ENCODE peak calls at places on chromosomes 1 and 21, in eight cellular contexts. W is left lung; F is GM13976; D is cardiac muscle cell; S is activated CD8-positive, alpha-beta T cell treated with anti-CD3 and anti-CD28 coated beads for 36 hours; Y is GM10248; P is ovary; X is CD4-positive, alpha-beta T cell. A is an unnamed sample.

GRCh38 chr1:47326271-47326670 is 7.3 kb upstream of the CMPK1 start:
- DNase-seq in W (no peak), F (no peak), D (no peak), S (no peak), Y (no peak), P (no peak), X (no peak), A (no peak)

GRCh38 chr1:15167386-15167785 is 13.8 kb downstream of the TMEM51 start:
- DNase-seq in W (no peak), F (no peak), D (no peak), S (no peak), Y (no peak), P (no peak), X (no peak), A (no peak)

GRCh38 chr1:174021611-174022079 is 512 bp downstream of the RC3H1 start:
- DNase-seq in W (peak), F (peak), D (no peak), S (peak), Y (peak), P (peak), X (peak), A (peak)

GRCh38 chr1:212483154-212483505 is 50.4 kb downstream of the NENF start:
- DNase-seq in W (no peak), F (no peak), D (no peak), S (no peak), Y (no peak), P (no peak), X (no peak), A (no peak)

GRCh38 chr1:154468480-154469240 is 33.4 kb upstream of the TDRD10 start:
- DNase-seq in W (peak), F (no peak), D (no peak), S (no peak), Y (no peak), P (no peak), X (no peak), A (no peak)

GRCh38 chr1:32104127-32104526 is 3.7 kb upstream of the KPNA6 start:
- DNase-seq in W (no peak), F (no peak), D (no peak), S (no peak), Y (no peak), P (no peak), X (no peak), A (no peak)

GRCh38 chr21:15057290-15057689 is 7.5 kb downstream of the NRIP1 start:
- DNase-seq in W (no peak), F (no peak), D (peak), S (peak), Y (no peak), P (no peak), X (no peak), A (no peak)

GRCh38 chr1:56934400-56935080 is 31.3 kb downstream of the C8B start:
- DNase-seq in W (no peak), F (no peak), D (no peak), S (no peak), Y (no peak), P (no peak), X (no peak), A (no peak)

GRCh38 chr1:230303822-230304221 is 122.3 kb downstream of the PGBD5 start:
- DNase-seq in W (no peak), F (no peak), D (no peak), S (peak), Y (no peak), P (no peak), X (no peak), A (no peak)

GRCh38 chr21:45320261-45320990 is 32.7 kb upstream of the POFUT2 start:
- DNase-seq in W (peak), F (no peak), D (no peak), S (no peak), Y (no peak), P (peak), X (no peak), A (no peak)

GRCh38 chr1:206035027-206035426 is 11.3 kb upstream of the CTSE start:
- DNase-seq in W (peak), F (no peak), D (no peak), S (no peak), Y (no peak), P (no peak), X (no peak), A (no peak)

GRCh38 chr1:110471131-110471530 is 20.2 kb downstream of the PROK1 start:
- DNase-seq in W (no peak), F (no peak), D (no peak), S (no peak), Y (no peak), P (no peak), X (no peak), A (no peak)

GRCh38 chr1:39979654-39980053 is 24.7 kb downstream of the MFSD2A start:
- DNase-seq in W (no peak), F (no peak), D (no peak), S (no peak), Y (no peak), P (no peak), X (no peak), A (no peak)

GRCh38 chr1:226827458-226827857 is 43.0 kb upstream of the PSEN2 start:
- DNase-seq in W (peak), F (peak), D (peak), S (peak), Y (peak), P (peak), X (no peak), A (no peak)

GRCh38 chr21:45589686-45590245 is 47.5 kb upstream of the SLC19A1 start:
- DNase-seq in W (no peak), F (no peak), D (no peak), S (no peak), Y (no peak), P (no peak), X (no peak), A (no peak)

GRCh38 chr1:6028042-6028895 is 17.4 kb upstream of the KCNAB2 start:
- DNase-seq in W (peak), F (peak), D (no peak), S (peak), Y (peak), P (no peak), X (peak), A (no peak)

GRCh38 chr1:16224472-16224871 is 12.0 kb upstream of the ARHGEF19 start:
- DNase-seq in W (no peak), F (no peak), D (no peak), S (no peak), Y (no peak), P (no peak), X (no peak), A (no peak)

GRCh38 chr1:243598433-243598832 is 251.6 kb downstream of the AKT3 start:
- DNase-seq in W (no peak), F (no peak), D (no peak), S (peak), Y (peak), P (no peak), X (no peak), A (no peak)

GRCh38 chr1:30023300-30024022 is 699.9 kb downstream of the MATN1 start:
- DNase-seq in W (no peak), F (no peak), D (no peak), S (no peak), Y (no peak), P (no peak), X (no peak), A (no peak)

GRCh38 chr1:50417946-50418599 is 5.2 kb downstream of the DMRTA2 start:
- DNase-seq in W (no peak), F (peak), D (no peak), S (no peak), Y (no peak), P (no peak), X (no peak), A (no peak)

GRCh38 chr1:12173631-12174121 is 6.9 kb downstream of the TNFRSF1B start:
- DNase-seq in W (peak), F (peak), D (no peak), S (peak), Y (peak), P (no peak), X (peak), A (peak)

GRCh38 chr21:35217504-35218060 is 168.5 kb upstream of the RUNX1 start:
- DNase-seq in W (peak), F (no peak), D (no peak), S (peak), Y (no peak), P (no peak), X (no peak), A (no peak)

GRCh38 chr1:31796707-31797106 is 19.1 kb downstream of the SPOCD1 start:
- DNase-seq in W (no peak), F (no peak), D (no peak), S (no peak), Y (no peak), P (no peak), X (no peak), A (no peak)

GRCh38 chr1:198416276-198416675 is 124.2 kb downstream of the ATP6V1G3 start:
- DNase-seq in W (no peak), F (no peak), D (no peak), S (no peak), Y (no peak), P (no peak), X (no peak), A (no peak)

GRCh38 chr1:17176306-17177061 is 28.4 kb upstream of the PADI1 start:
- DNase-seq in W (no peak), F (peak), D (no peak), S (no peak), Y (no peak), P (no peak), X (no peak), A (no peak)

GRCh38 chr1:111222308-111223125 is 5.0 kb upstream of the CHI3L2 start:
- DNase-seq in W (peak), F (peak), D (peak), S (peak), Y (peak), P (peak), X (peak), A (peak)

GRCh38 chr1:192810253-192810880 is 1.5 kb downstream of the RGS2 start:
- DNase-seq in W (peak), F (no peak), D (no peak), S (no peak), Y (peak), P (no peak), X (no peak), A (peak)

GRCh38 chr1:9315411-9316079 is 22.9 kb downstream of the SPSB1 start:
- DNase-seq in W (no peak), F (peak), D (no peak), S (peak), Y (peak), P (peak), X (no peak), A (peak)

GRCh38 chr21:20882462-20883415 is 115.5 kb upstream of the NCAM2 start:
- DNase-seq in W (no peak), F (no peak), D (peak), S (peak), Y (no peak), P (no peak), X (no peak), A (no peak)

GRCh38 chr1:84069236-84069845 is 70.4 kb upstream of the TTLL7 start:
- DNase-seq in W (no peak), F (no peak), D (no peak), S (no peak), Y (no peak), P (no peak), X (no peak), A (no peak)

GRCh38 chr1:78275456-78275855 is 215.3 kb upstream of the PTGFR start:
- DNase-seq in W (no peak), F (no peak), D (no peak), S (no peak), Y (no peak), P (no peak), X (no peak), A (no peak)

GRCh38 chr1:117783586-117784396 is 145.6 kb downstream of the GDAP2 start:
- DNase-seq in W (no peak), F (no peak), D (no peak), S (no peak), Y (no peak), P (no peak), X (no peak), A (no peak)

GRCh38 chr1:55446351-55446750 is 231.2 kb upstream of the USP24 start:
- DNase-seq in W (no peak), F (no peak), D (no peak), S (no peak), Y (no peak), P (no peak), X (no peak), A (no peak)

GRCh38 chr21:15063081-15063820 is 1.5 kb downstream of the NRIP1 start:
- DNase-seq in W (no peak), F (no peak), D (peak), S (peak), Y (no peak), P (no peak), X (no peak), A (peak)

GRCh38 chr1:42529724-42530161 is 66.7 kb downstream of the CCDC30 start:
- DNase-seq in W (no peak), F (no peak), D (no peak), S (peak), Y (no peak), P (no peak), X (no peak), A (no peak)

GRCh38 chr1:55980574-55980973 is 598.8 kb downstream of the PLPP3 start:
- DNase-seq in W (no peak), F (no peak), D (no peak), S (no peak), Y (no peak), P (no peak), X (no peak), A (no peak)

GRCh38 chr1:234889643-234890042 is 239.0 kb downstream of the TOMM20 start:
- DNase-seq in W (no peak), F (no peak), D (no peak), S (no peak), Y (no peak), P (no peak), X (no peak), A (no peak)

GRCh38 chr1:114009042-114009392 is 29.7 kb downstream of the OLFML3 start:
- DNase-seq in W (no peak), F (no peak), D (no peak), S (no peak), Y (no peak), P (no peak), X (no peak), A (no peak)

GRCh38 chr1:209530990-209531389 is 52.5 kb upstream of the CAMK1G start:
- DNase-seq in W (no peak), F (no peak), D (no peak), S (no peak), Y (no peak), P (no peak), X (no peak), A (no peak)

GRCh38 chr1:153178922-153179321 is 24.3 kb upstream of the LELP1 start:
- DNase-seq in W (no peak), F (no peak), D (no peak), S (no peak), Y (no peak), P (no peak), X (no peak), A (no peak)

GRCh38 chr1:153174624-153175023 is 23.9 kb upstream of the SPRR2G start:
- DNase-seq in W (no peak), F (no peak), D (no peak), S (no peak), Y (no peak), P (no peak), X (no peak), A (no peak)

DNA sequence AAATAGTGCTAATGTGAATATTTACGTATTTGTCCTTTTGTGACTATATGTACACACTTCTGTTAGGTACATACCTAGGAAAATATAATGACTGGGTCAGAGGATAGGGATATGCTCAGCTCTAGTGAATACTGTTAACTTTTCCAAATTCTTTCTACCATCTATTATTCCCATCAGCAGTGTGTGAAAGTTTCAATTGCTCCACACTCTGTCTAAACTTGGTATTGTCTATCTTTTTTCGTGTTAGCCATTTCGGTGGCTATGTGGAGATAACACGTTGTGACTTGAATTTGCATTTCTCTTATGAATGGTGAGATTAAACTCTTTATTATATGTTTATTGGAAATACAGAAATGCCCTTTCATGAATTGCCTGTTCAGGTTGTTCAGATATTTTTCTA is 22.7 kb upstream of the LELP1 start:
- DNase-seq in W (no peak), F (no peak), D (no peak), S (no peak), Y (no peak), P (no peak), X (no peak), A (no peak)
- TF ChIP-seq CTCF in W (no peak), F (no peak), D (no peak), S (no peak), Y (no peak), P (no peak), X (no peak), A (no peak)

GRCh38 chr1:58880592-58880991 is 96.7 kb upstream of the JUN start:
- DNase-seq in W (no peak), F (no peak), D (no peak), S (no peak), Y (no peak), P (no peak), X (no peak), A (no peak)
- TF ChIP-seq CTCF in W (no peak), F (no peak), D (no peak), S (no peak), Y (no peak), P (no peak), X (no peak), A (no peak)

GRCh38 chr1:171563675-171564074 is 58.4 kb upstream of the MYOCOS start:
- DNase-seq in W (no peak), F (no peak), D (no peak), S (no peak), Y (no peak), P (no peak), X (no peak), A (no peak)

DNA sequence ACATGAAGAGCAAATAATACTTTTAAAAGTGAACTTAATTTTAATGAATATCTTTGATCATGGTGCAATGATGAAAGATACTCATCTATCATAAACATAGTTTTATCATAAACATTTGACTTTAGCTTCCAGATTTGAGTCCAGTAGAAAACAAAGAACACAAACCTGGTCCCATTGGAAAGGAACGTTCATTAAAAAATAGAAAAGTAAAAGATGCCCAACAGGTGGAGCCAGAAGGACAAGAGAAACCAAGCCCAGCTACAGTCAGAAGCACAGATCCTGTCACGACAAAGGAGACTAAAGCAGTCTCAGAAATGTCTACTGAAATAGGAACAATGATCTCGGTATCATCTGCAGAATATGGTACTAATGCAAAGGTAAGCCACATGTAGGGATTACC is 55.6 kb upstream of the MYOCOS start:
- DNase-seq in W (no peak), F (no peak), D (no peak), S (no peak), Y (no peak), P (no peak), X (no peak), A (no peak)
- TF ChIP-seq CTCF in W (no peak), F (no peak), D (no peak), S (no peak), Y (no peak), P (no peak), X (no peak), A (no peak)

DNA sequence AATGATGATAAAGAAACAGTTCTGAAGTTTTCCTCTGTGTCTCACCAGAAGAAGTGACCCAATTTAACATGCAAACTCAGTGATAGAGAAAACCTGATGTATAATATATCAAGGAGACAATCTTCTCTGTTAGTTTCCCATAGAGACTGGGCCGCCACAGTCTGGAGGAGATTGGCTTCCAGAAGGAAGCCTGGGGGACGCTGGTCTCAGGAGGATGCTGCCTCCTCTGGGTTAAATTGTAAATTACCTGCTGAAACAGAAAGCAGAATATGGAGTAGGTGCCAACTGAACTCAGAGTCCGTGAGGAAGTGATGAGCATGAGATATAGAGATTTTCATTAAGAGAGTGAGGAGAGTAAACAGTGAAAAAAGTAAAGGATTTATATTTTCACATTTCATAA is 15.8 kb downstream of the OR14I1 start:
- DNase-seq in W (no peak), F (peak), D (no peak), S (peak), Y (peak), P (no peak), X (no peak), A (peak)
- TF ChIP-seq CTCF in W (no peak), F (peak), D (no peak), S (peak), Y (peak), P (no peak), X (peak), A (peak)

GRCh38 chr1:27392778-27393635 is 585 bp downstream of the GPR3 start:
- DNase-seq in W (no peak), F (no peak), D (no peak), S (no peak), Y (no peak), P (no peak), X (no peak), A (peak)
- TF ChIP-seq CTCF in W (no peak), F (no peak), D (peak), S (peak), Y (peak), P (no peak), X (no peak), A (no peak)

DNA sequence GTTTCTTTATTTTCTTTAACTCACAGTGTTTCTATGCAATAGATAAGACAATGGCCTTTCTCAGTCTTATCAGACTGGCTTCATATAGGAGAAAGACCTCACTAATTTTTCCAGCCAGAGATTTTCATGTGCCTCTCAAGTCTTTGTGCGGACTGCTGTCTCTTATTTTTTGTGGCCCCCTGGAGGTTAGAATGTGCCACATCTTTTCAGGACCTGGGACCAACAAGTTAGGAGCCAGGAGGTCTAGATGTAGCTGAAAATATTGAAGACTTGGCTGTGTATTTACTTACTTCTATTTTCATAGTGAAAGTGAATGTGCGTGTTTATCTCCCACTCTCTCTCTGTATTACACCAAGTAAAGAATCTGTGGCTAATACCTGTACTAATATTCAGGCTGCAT is 42.1 kb upstream of the CFHR3 start:
- DNase-seq in W (no peak), F (no peak), D (no peak), S (no peak), Y (no peak), P (no peak), X (no peak), A (no peak)
- TF ChIP-seq CTCF in W (no peak), F (no peak), D (peak), S (no peak), Y (no peak), P (no peak), X (no peak), A (no peak)